ENCODE peak calls at places on chromosome 9, in ten cellular contexts. F is H1, C is upper lobe of right lung, X is A549, O is epithelial cell of proximal tubule, T is B cell, K is heart left ventricle, S is heart right ventricle, W is colonic mucosa, A is HCT116. E is an unnamed sample.

GRCh38 chr9:79611091-79611614 is 39.4 kb downstream of the TLE4 start:
- DNase-seq in F (no peak), C (no peak), X (no peak), O (peak; percentile 59), T (no peak), K (no peak), S (no peak), W (no peak), A (no peak), E (no peak)

GRCh38 chr9:27282269-27282668 is 14.7 kb downstream of the EQTN start:
- DNase-seq in F (no peak), C (no peak), X (no peak), O (no peak), T (no peak), K (no peak), S (no peak), W (no peak), A (no peak), E (no peak)

GRCh38 chr9:137031904-137032639 is at the start of gene FUT7:
- DNase-seq in F (no peak), C (peak; percentile 71), X (no peak), O (no peak), T (peak; percentile 80), K (no peak), S (no peak), W (peak; percentile 34), A (no peak), E (peak; percentile 52)

GRCh38 chr9:89445801-89446228 is 52.1 kb downstream of the SEMA4D start:
- DNase-seq in F (no peak), C (no peak), X (no peak), O (no peak), T (no peak), K (no peak), S (no peak), W (no peak), A (no peak), E (no peak)

GRCh38 chr9:96139592-96140251 is 162.3 kb downstream of the HSD17B3 start:
- DNase-seq in F (no peak), C (no peak), X (peak; percentile 48), O (no peak), T (no peak), K (no peak), S (no peak), W (peak; percentile 57), A (no peak), E (no peak)

GRCh38 chr9:110076894-110077725 is 130.8 kb downstream of the C9orf152 start:
- DNase-seq in F (no peak), C (no peak), X (no peak), O (peak; percentile 86), T (no peak), K (no peak), S (no peak), W (no peak), A (no peak), E (no peak)

GRCh38 chr9:86600977-86601376 is 246.8 kb upstream of the TUT7 start:
- DNase-seq in F (no peak), C (no peak), X (no peak), O (no peak), T (no peak), K (no peak), S (no peak), W (no peak), A (no peak), E (no peak)

GRCh38 chr9:93451762-93452709 is 551 bp downstream of the FAM120A start:
- DNase-seq in F (no peak), C (peak; percentile 81), X (peak; percentile 62), O (no peak), T (peak; percentile 50), K (peak; percentile 51), S (peak; percentile 57), W (peak; percentile 42), A (no peak), E (peak; percentile 59)

GRCh38 chr9:73152953-73153352 is 1.3 kb downstream of the ANXA1 start:
- DNase-seq in F (no peak), C (no peak), X (no peak), O (no peak), T (no peak), K (no peak), S (no peak), W (no peak), A (no peak), E (peak; percentile 33)

GRCh38 chr9:133054966-133055365 is 6.8 kb upstream of the CEL start:
- DNase-seq in F (no peak), C (no peak), X (no peak), O (no peak), T (no peak), K (peak; percentile 80), S (peak; percentile 74), W (no peak), A (no peak), E (no peak)

GRCh38 chr9:95283678-95284077 is 33.8 kb downstream of the FANCC start:
- DNase-seq in F (no peak), C (no peak), X (no peak), O (no peak), T (no peak), K (no peak), S (no peak), W (no peak), A (no peak), E (no peak)

GRCh38 chr9:25418974-25419373 is 259.3 kb downstream of the TUSC1 start:
- DNase-seq in F (no peak), C (no peak), X (no peak), O (no peak), T (no peak), K (no peak), S (no peak), W (no peak), A (no peak), E (no peak)

GRCh38 chr9:22580788-22581187 is 134.2 kb downstream of the DMRTA1 start:
- DNase-seq in F (no peak), C (no peak), X (no peak), O (no peak), T (no peak), K (no peak), S (no peak), W (no peak), A (no peak), E (no peak)

GRCh38 chr9:100486479-100487176 is 13.7 kb downstream of the TMEFF1 start:
- DNase-seq in F (no peak), C (no peak), X (no peak), O (no peak), T (no peak), K (no peak), S (no peak), W (no peak), A (no peak), E (no peak)
- TF ChIP-seq CTCF in F (no peak), C (no peak), X (no peak), O (no peak), T (no peak), K (no peak), S (no peak), W (no peak), A (no peak), E (no peak)

GRCh38 chr9:118170032-118170955 is 466.1 kb downstream of the TLR4 start:
- DNase-seq in F (peak; percentile 60), C (no peak), X (peak; percentile 63), O (peak; percentile 13), T (no peak), K (peak; percentile 20), S (no peak), W (peak; percentile 24), A (no peak), E (no peak)
- TF ChIP-seq CTCF in F (peak; percentile 60), C (peak; percentile 48), X (peak; percentile 79), O (peak; percentile 98), T (no peak), K (peak; percentile 41), S (peak; percentile 65), W (peak; percentile 57), A (peak; percentile 38), E (no peak)

GRCh38 chr9:98241357-98242104 is 13.9 kb downstream of the TBC1D2 start:
- DNase-seq in F (no peak), C (no peak), X (no peak), O (no peak), T (no peak), K (no peak), S (no peak), W (no peak), A (no peak), E (no peak)
- TF ChIP-seq CTCF in F (no peak), C (no peak), X (no peak), O (no peak), T (no peak), K (no peak), S (no peak), W (no peak), A (peak; percentile 43), E (no peak)

GRCh38 chr9:36407122-36407723 is 7.2 kb upstream of the RNF38 start:
- DNase-seq in F (no peak), C (no peak), X (peak; percentile 68), O (no peak), T (peak; percentile 47), K (peak; percentile 50), S (no peak), W (peak; percentile 47), A (peak; percentile 50), E (peak; percentile 70)
- TF ChIP-seq CTCF in F (peak; percentile 34), C (peak; percentile 95), X (peak; percentile 94), O (peak; percentile 79), T (peak; percentile 97), K (peak; percentile 93), S (peak; percentile 91), W (peak; percentile 92), A (peak; percentile 95), E (peak; percentile 93)

GRCh38 chr9:97740848-97741821 is 44.0 kb upstream of the XPA start:
- DNase-seq in F (peak; percentile 64), C (peak; percentile 74), X (no peak), O (no peak), T (peak; percentile 41), K (peak; percentile 72), S (peak; percentile 75), W (peak; percentile 39), A (no peak), E (peak; percentile 59)
- TF ChIP-seq CTCF in F (no peak), C (no peak), X (no peak), O (peak; percentile 32), T (no peak), K (no peak), S (no peak), W (no peak), A (no peak), E (no peak)

GRCh38 chr9:125415583-125416443 is 154.2 kb downstream of the GAPVD1 start:
- DNase-seq in F (no peak), C (no peak), X (no peak), O (no peak), T (no peak), K (no peak), S (no peak), W (no peak), A (no peak), E (no peak)
- TF ChIP-seq CTCF in F (no peak), C (no peak), X (no peak), O (no peak), T (no peak), K (no peak), S (peak; percentile 6), W (no peak), A (no peak), E (no peak)

DNA sequence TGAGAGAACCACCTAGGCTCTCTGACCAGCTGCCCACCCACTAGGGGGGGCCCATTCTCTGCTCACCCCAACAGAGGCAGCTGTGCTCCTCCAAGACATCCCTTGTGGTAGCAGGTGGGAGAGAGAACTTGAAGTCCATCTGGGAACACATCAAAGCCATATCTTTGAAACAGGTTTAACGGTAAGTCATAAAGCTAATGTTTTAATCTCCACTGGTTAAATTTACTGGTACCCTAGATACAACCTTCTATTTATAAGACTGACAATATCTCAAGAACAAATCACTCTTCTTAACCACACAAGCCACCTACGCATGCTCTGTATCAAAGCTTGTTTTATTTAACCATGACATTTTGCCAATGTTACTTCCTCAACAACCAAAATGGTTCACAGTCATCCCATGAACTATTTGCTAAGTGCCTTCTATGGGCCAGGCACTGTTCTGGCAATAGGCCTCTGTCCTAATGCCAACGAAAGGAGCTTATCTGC is 20.4 kb downstream of the AUH start:
- DNase-seq in F (no peak), C (no peak), X (no peak), O (no peak), T (no peak), K (no peak), S (no peak), W (no peak), A (no peak), E (peak; percentile 45)
- TF ChIP-seq CTCF in F (no peak), C (no peak), X (no peak), O (peak; percentile 30), T (no peak), K (no peak), S (no peak), W (no peak), A (peak; percentile 19), E (no peak)

E was measured in activated CD8-positive, alpha-beta T cell treated with anti-CD3 and anti-CD28 coated beads for 36 hours.